ENCODE peak calls at places on chromosomes 3 and 15, in six cellular contexts. G, J, Z, P, F and E are unnamed samples.

GRCh38 chr3:177810162-177810623 is 612.9 kb upstream of the TBL1XR1 start:
- DNase-seq in G (no peak), J (peak; percentile 71), Z (no peak), P (no peak), F (no peak), E (peak; percentile 47)

GRCh38 chr3:117751691-117752090 is 1042.1 kb downstream of the TUSC7 start:
- DNase-seq in G (no peak), J (no peak), Z (no peak), P (no peak), F (no peak), E (no peak)

GRCh38 chr3:70856414-70857162 is 544.1 kb upstream of the MDFIC2 start:
- DNase-seq in G (no peak), J (peak; percentile 88), Z (no peak), P (no peak), F (no peak), E (peak; percentile 95)

GRCh38 chr15:63448261-63448660 is 56.1 kb upstream of the USP3 start:
- DNase-seq in G (no peak), J (no peak), Z (no peak), P (no peak), F (no peak), E (no peak)

GRCh38 chr3:36165509-36165908 is 214.8 kb upstream of the STAC start:
- DNase-seq in G (no peak), J (no peak), Z (no peak), P (no peak), F (no peak), E (no peak)

GRCh38 chr3:13480340-13481318 is 523 bp downstream of the HDAC11 start:
- DNase-seq in G (no peak), J (no peak), Z (no peak), P (peak; percentile 82), F (no peak), E (no peak)

GRCh38 chr3:150419076-150419868 is 11.2 kb downstream of the TSC22D2 start:
- DNase-seq in G (no peak), J (no peak), Z (no peak), P (no peak), F (no peak), E (no peak)

GRCh38 chr15:56919708-56920637 is 1.5 kb downstream of the TCF12 start:
- DNase-seq in G (peak; percentile 13), J (peak; percentile 59), Z (peak; percentile 13), P (peak; percentile 71), F (no peak), E (peak; percentile 12)

GRCh38 chr3:187968883-187969580 is 184.9 kb upstream of the LPP start:
- DNase-seq in G (no peak), J (peak; percentile 56), Z (no peak), P (no peak), F (no peak), E (peak; percentile 54)

GRCh38 chr3:116038968-116039950 is 406.0 kb downstream of the LSAMP start:
- DNase-seq in G (no peak), J (no peak), Z (peak; percentile 43), P (no peak), F (no peak), E (no peak)

GRCh38 chr3:152524198-152525140 is 255.7 kb downstream of the MBNL1 start:
- DNase-seq in G (no peak), J (peak; percentile 66), Z (peak; percentile 11), P (no peak), F (no peak), E (peak; percentile 69)

GRCh38 chr3:64417816-64418215 is 192.6 kb upstream of the PRICKLE2 start:
- DNase-seq in G (no peak), J (peak; percentile 43), Z (no peak), P (no peak), F (peak; percentile 1), E (peak; percentile 74)